ENCODE peak calls at places on chromosomes 1 and 21, in six cellular contexts. L, E, F, G, D and J are unnamed samples.
A peak's percentile ranks its signal among the peaks of the same experiment; 100 is the strongest.

GRCh38 chr1:233657466-233657865 is 43.6 kb downstream of the KCNK1 start:
- DNase-seq in L (no peak), E (no peak), F (no peak), G (no peak), D (no peak), J (no peak)

GRCh38 chr1:226549937-226550670 is 1.5 kb downstream of the STUM start:
- DNase-seq in L (no peak), E (peak; percentile 57), F (no peak), G (peak; percentile 1), D (peak; percentile 58), J (peak; percentile 60)

GRCh38 chr1:83950106-83950661 is 48.7 kb downstream of the TTLL7 start:
- DNase-seq in L (no peak), E (no peak), F (no peak), G (no peak), D (no peak), J (no peak)

GRCh38 chr1:150513275-150513885 is 2.2 kb upstream of the FALEC start:
- DNase-seq in L (no peak), E (no peak), F (no peak), G (no peak), D (no peak), J (no peak)

GRCh38 chr1:166145496-166145895 is 21.3 kb downstream of the FAM78B start:
- DNase-seq in L (no peak), E (no peak), F (peak; percentile 34), G (no peak), D (no peak), J (no peak)

GRCh38 chr1:7455796-7456568 is 315.1 kb upstream of the VAMP3 start:
- DNase-seq in L (no peak), E (no peak), F (no peak), G (no peak), D (no peak), J (no peak)

GRCh38 chr1:6178751-6179563 is 1.2 kb downstream of the CHD5 start:
- DNase-seq in L (no peak), E (no peak), F (no peak), G (no peak), D (no peak), J (peak; percentile 9)

GRCh38 chr1:69930396-69930795 is 275.0 kb downstream of the LRRC40 start:
- DNase-seq in L (no peak), E (no peak), F (no peak), G (no peak), D (no peak), J (no peak)

GRCh38 chr1:221099747-221100146 is 220.5 kb downstream of the HLX start:
- DNase-seq in L (no peak), E (no peak), F (no peak), G (no peak), D (no peak), J (no peak)

GRCh38 chr1:210536263-210536961 is 207.7 kb downstream of the HHAT start:
- DNase-seq in L (no peak), E (no peak), F (no peak), G (no peak), D (no peak), J (no peak)

GRCh38 chr21:46193829-46194373 is 9.6 kb upstream of the SPATC1L start:
- DNase-seq in L (no peak), E (peak; percentile 24), F (no peak), G (no peak), D (no peak), J (no peak)

GRCh38 chr1:81506691-81507090 is 294.0 kb upstream of the ADGRL2 start:
- DNase-seq in L (no peak), E (no peak), F (no peak), G (no peak), D (no peak), J (no peak)

GRCh38 chr1:74502432-74502831 is 10.0 kb downstream of the LRRC53 start:
- DNase-seq in L (no peak), E (no peak), F (peak; percentile 11), G (no peak), D (no peak), J (no peak)

GRCh38 chr1:8202182-8202905 is 115.6 kb upstream of the SLC45A1 start:
- DNase-seq in L (no peak), E (peak; percentile 86), F (peak; percentile 89), G (no peak), D (no peak), J (no peak)

GRCh38 chr1:8121261-8122159 is 95.4 kb upstream of the ERRFI1 start:
- DNase-seq in L (peak; percentile 61), E (peak; percentile 68), F (peak; percentile 89), G (no peak), D (no peak), J (no peak)

GRCh38 chr1:22317231-22317919 is 134.3 kb upstream of the ZBTB40 start:
- DNase-seq in L (no peak), E (no peak), F (no peak), G (no peak), D (peak; percentile 30), J (no peak)

GRCh38 chr1:23444104-23444533 is 19.6 kb upstream of the TCEA3 start:
- DNase-seq in L (peak; percentile 93), E (peak; percentile 74), F (no peak), G (no peak), D (no peak), J (no peak)